ENCODE peak calls at places on chromosomes 11 and 22, in seven cellular contexts. F is colonic mucosa, C is fibroblast of lung, B is left lung, T is HCT116, E is psoas muscle, N is HepG2. D is an unnamed sample. For H3K4me1, the result is how much of the 10 kb centered on the place peaks cover.

GRCh38 chr22:41382098-41382578 is 396 bp downstream of the TEF start:
- DNase-seq in N (no peak), C (no peak), F (peak), E (peak), B (peak), T (no peak), D (peak)

GRCh38 chr11:8593935-8594909 is at the start of gene STK33:
- DNase-seq in F (peak), C (peak), N (peak), E (peak), B (peak), T (peak), D (peak)

GRCh38 chr22:46076651-46077339 is 73.5 kb upstream of the PPARA start:
- DNase-seq in N (no peak), F (no peak), E (peak), C (peak), T (no peak), B (peak), D (peak)

GRCh38 chr11:73072935-73073481 is 69.1 kb downstream of the FCHSD2 start:
- DNase-seq in T (no peak), B (no peak), F (peak), N (no peak), E (no peak), C (peak), D (peak)

GRCh38 chr22:28029201-28029948 is 110.3 kb upstream of the PITPNB start:
- DNase-seq in F (peak), B (no peak), T (no peak), N (no peak), C (peak), E (peak), D (peak)

GRCh38 chr11:123107945-123108344 is 46.0 kb upstream of the HSPA8 start:
- DNase-seq in E (no peak), F (no peak), N (no peak), B (no peak), T (no peak), C (no peak), D (no peak)

GRCh38 chr11:77039491-77040400 is 5.5 kb downstream of the B3GNT6 start:
- DNase-seq in C (peak), B (peak), N (no peak), E (peak), T (no peak), F (peak), D (peak)

GRCh38 chr11:36399236-36399635 is 103.1 kb downstream of the PRR5L start:
- DNase-seq in C (no peak), F (no peak), E (no peak), N (no peak), T (no peak), B (no peak), D (no peak)

GRCh38 chr22:44003776-44004460 is 20.2 kb upstream of the PARVB start:
- DNase-seq in E (no peak), C (no peak), N (no peak), B (no peak), T (peak), F (no peak), D (peak)

GRCh38 chr11:118834428-118835028 is 43.6 kb upstream of the DDX6 start:
- DNase-seq in F (no peak), E (no peak), T (no peak), N (no peak), C (no peak), B (no peak), D (no peak)

GRCh38 chr11:13033760-13034533 is 24.8 kb downstream of the RASSF10 start:
- DNase-seq in E (no peak), B (no peak), C (no peak), F (no peak), T (no peak), N (no peak), D (no peak)

GRCh38 chr11:36594316-36594989 is at the start of gene IFTAP:
- DNase-seq in N (peak), B (peak), C (peak), T (peak), E (peak), F (peak), D (peak)

GRCh38 chr11:132838621-132839020 is 693.7 kb downstream of the OPCML start:
- DNase-seq in E (no peak), N (no peak), F (no peak), B (no peak), C (peak), T (no peak), D (no peak)

GRCh38 chr11:45543808-45544422 is 121.5 kb downstream of the CHST1 start:
- DNase-seq in T (no peak), F (no peak), B (no peak), E (no peak), C (peak), N (no peak), D (no peak)

GRCh38 chr11:94544832-94545640 is 1.3 kb downstream of the FUT4 start:
- DNase-seq in F (peak), C (no peak), N (no peak), T (no peak), B (peak), E (peak), D (peak)

GRCh38 chr11:17985517-17985916 is 27.3 kb downstream of the SERGEF start:
- DNase-seq in T (peak), F (no peak), N (peak), C (peak), B (no peak), E (no peak), D (no peak)

GRCh38 chr11:26443617-26444016 is 111.7 kb downstream of the ANO3 start:
- DNase-seq in N (no peak), T (no peak), F (no peak), B (no peak), C (no peak), E (no peak), D (no peak)

GRCh38 chr11:61193596-61193995 is 9.7 kb upstream of the PGA3 start:
- DNase-seq in N (no peak), T (no peak), E (no peak), C (no peak), F (no peak), B (no peak), D (no peak)

GRCh38 chr11:56905936-56906335 is 82.8 kb upstream of the OR5AK2 start:
- DNase-seq in B (no peak), N (no peak), F (no peak), C (peak), E (no peak), T (no peak), D (no peak)

GRCh38 chr22:43300891-43301676 is 42.1 kb downstream of the SCUBE1 start:
- DNase-seq in N (no peak), E (no peak), T (no peak), F (no peak), C (no peak), B (peak), D (peak)

GRCh38 chr11:118383657-118384056 is 17.7 kb upstream of the ATP5MG start:
- DNase-seq in C (no peak), F (no peak), E (no peak), T (no peak), N (no peak), B (no peak), D (no peak)

GRCh38 chr11:31529189-31529588 is 19.6 kb downstream of the ELP4 start:
- DNase-seq in T (no peak), E (no peak), B (no peak), F (no peak), N (no peak), C (no peak), D (no peak)

GRCh38 chr11:128720522-128720985 is 26.7 kb downstream of the FLI1 start:
- DNase-seq in F (no peak), N (no peak), C (peak), T (no peak), B (no peak), E (no peak), D (no peak)

GRCh38 chr22:35622132-35622913 is 5.2 kb upstream of the MB start:
- DNase-seq in T (no peak), E (peak), N (no peak), C (no peak), B (no peak), F (peak), D (peak)

GRCh38 chr11:44727373-44728084 is 767 bp downstream of the TSPAN18 start:
- DNase-seq in B (peak), N (peak), F (peak), E (peak), C (peak), T (peak), D (peak)

GRCh38 chr11:44527476-44527875 is 38.0 kb upstream of the CD82 start:
- DNase-seq in B (no peak), N (no peak), E (no peak), T (no peak), C (no peak), F (no peak), D (no peak)

GRCh38 chr22:24758164-24758799 is 16.2 kb downstream of the PIWIL3 start:
- DNase-seq in T (peak), E (peak), F (peak), N (peak), B (no peak), C (peak), D (peak)

GRCh38 chr22:45450931-45451651 is 37.6 kb downstream of the RIBC2 start:
- DNase-seq in F (no peak), T (no peak), B (no peak), E (peak), N (no peak), C (peak), D (no peak)

GRCh38 chr11:90587896-90588295 is 365.0 kb upstream of the CHORDC1 start:
- DNase-seq in F (no peak), N (no peak), E (no peak), C (no peak), B (no peak), T (no peak), D (no peak)

GRCh38 chr11:61923166-61924015 is 6.0 kb upstream of the RAB3IL1 start:
- DNase-seq in B (peak), N (peak), T (no peak), C (peak), E (peak), F (peak), D (peak)

GRCh38 chr11:3191586-3192324 is 26.6 kb upstream of the OSBPL5 start:
- DNase-seq in T (no peak), F (no peak), C (no peak), E (no peak), B (peak), N (no peak), D (no peak)

DNA sequence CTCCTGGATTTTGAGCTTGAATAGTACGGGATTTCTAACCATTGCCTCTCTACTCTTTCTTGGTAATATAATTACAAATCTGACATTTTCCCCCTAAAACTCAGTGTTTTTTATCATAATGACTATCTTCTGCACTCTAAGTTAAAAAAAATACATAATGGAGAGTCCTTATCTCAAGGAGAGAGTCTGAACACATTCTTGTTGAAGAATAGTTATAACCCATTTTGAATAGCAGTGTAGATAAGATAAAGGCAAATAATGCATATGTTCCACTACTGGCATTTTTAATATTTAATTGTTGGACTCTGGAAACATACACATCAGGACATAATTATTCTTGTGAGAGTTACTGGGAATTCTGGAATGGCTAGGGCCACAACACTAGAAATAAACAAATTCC is 456.5 kb upstream of the ANO5 start:
- DNase-seq in F (no peak), N (no peak), C (no peak), T (no peak), E (no peak), B (no peak), D (no peak)
- H3K27ac ChIP-seq in F (no peak), N (no peak), C (no peak), T (no peak), E (no peak), B (no peak), D (no peak)

GRCh38 chr11:104624021-104624420 is 274.2 kb downstream of the CASP12 start:
- DNase-seq in N (no peak), F (no peak), T (no peak), B (no peak), E (no peak), C (no peak), D (no peak)
- H3K4me3 ChIP-seq in N (no peak), F (no peak), T (no peak), B (no peak), E (no peak), C (no peak), D (no peak)

GRCh38 chr11:68036141-68036716 is 2.6 kb upstream of the TCIRG1 start:
- DNase-seq in F (no peak), B (peak), T (no peak), C (no peak), E (peak), N (no peak), D (no peak)
- H3K4me1 ChIP-seq in F (under half), B (half or more), T (under half), C (under half), E (under half), N (under half), D (under half)

GRCh38 chr11:63738720-63739360 is 29.7 kb downstream of the ZFTA start:
- DNase-seq in N (peak), C (peak), T (peak), F (peak), B (no peak), E (peak), D (peak)
- H3K27ac ChIP-seq in N (no peak), C (no peak), T (no peak), F (no peak), B (no peak), E (no peak), D (no peak)

GRCh38 chr11:87082590-87082989 is 44.9 kb downstream of the TMEM135 start:
- DNase-seq in B (no peak), F (no peak), C (no peak), E (no peak), T (no peak), N (no peak), D (no peak)
- H3K4me3 ChIP-seq in B (no peak), F (no peak), C (no peak), E (no peak), T (no peak), N (no peak), D (no peak)

GRCh38 chr22:26952004-26952403 is 294.6 kb downstream of the MIAT start:
- DNase-seq in C (no peak), F (no peak), N (no peak), T (no peak), B (no peak), E (no peak), D (no peak)
- H3K4me1 ChIP-seq in C (under half), F (under half), N (under half), T (under half), B (under half), E (under half), D (under half)

GRCh38 chr11:83252941-83253340 is 33.2 kb downstream of the CCDC90B start:
- DNase-seq in T (no peak), F (no peak), E (no peak), N (peak), C (no peak), B (no peak), D (no peak)

GRCh38 chr11:83256602-83257340 is 29.4 kb downstream of the CCDC90B start:
- DNase-seq in C (no peak), T (no peak), N (peak), E (no peak), B (no peak), F (no peak), D (no peak)

GRCh38 chr11:83259559-83259958 is 26.6 kb downstream of the CCDC90B start:
- DNase-seq in B (no peak), N (no peak), E (no peak), C (no peak), F (no peak), T (no peak), D (no peak)

GRCh38 chr11:83252266-83252665 is 33.9 kb downstream of the CCDC90B start:
- DNase-seq in C (no peak), F (no peak), N (no peak), B (no peak), T (no peak), E (no peak), D (no peak)

DNA sequence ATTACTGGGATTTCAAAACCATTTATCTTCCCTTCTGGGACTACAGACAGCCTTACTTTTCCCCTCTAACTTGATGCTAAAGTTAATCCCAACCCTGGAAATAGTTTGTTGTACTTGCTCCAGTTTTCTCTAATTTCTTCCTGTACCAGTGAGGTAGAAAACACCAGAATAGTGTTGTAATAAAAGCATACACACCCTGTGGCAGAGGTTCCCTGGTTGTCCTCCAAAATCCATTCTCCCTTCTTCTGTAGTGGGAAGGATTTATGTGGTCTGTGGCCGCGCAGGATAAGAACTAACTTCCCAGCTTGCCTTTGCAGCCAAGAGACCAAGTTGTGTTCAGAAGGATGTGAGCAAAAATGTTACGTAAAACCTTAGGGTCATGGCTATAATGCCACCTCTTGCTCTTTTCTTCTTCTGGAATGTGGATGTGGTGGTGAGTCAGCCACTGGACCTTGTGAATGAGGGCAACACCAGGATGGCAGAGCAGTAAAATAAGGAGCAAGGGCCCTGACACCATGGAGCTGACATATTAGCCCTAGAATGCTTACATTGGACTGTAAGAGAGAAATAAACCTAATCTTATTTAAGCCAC is 28.4 kb downstream of the CCDC90B start:
- DNase-seq in F (no peak), T (no peak), B (no peak), C (peak), E (peak), N (peak), D (no peak)
- H3K27ac ChIP-seq in F (no peak), T (no peak), B (no peak), C (no peak), E (no peak), N (peak), D (peak)

DNA sequence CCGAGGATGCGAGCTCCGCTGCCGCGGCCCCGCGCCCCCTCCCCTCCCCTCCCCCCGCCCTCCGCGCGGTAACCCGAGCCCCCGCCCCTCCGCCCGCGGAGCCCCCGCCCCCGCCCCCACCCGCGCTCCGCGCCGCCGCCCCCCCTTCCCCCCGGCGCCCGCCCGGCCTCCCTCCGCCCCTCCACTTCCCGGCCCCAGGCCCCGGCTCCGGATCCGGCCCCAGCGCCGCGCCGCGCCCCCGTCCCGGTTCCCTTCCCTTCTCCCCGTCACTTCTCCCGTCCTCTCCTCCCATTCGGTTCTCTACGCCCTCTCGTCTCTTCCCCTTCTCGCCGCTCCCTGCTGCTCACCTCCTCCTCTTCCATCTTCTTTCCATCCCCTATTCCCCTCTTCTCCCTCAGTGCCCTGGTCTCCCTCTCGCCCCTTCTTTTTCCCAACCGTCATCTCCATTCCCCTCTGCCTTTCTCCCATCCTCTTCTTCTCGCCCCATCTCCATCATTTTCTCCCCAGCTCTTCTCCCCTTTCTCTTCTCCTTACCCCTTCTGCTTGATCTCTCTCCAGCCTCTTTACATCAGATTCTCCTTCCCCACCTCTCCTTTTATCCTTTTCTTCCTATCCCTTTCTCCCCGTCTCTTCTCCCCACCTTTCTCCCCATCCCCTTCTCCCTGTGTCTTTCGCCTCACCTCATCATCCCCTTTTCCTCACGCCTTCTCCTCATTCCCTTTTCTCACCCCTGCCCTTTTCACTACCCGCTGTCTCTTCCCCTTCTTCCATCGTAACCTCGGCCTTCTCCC is at the start of gene DCHS1:
- DNase-seq in B (peak), E (peak), C (no peak), T (no peak), N (no peak), F (no peak), D (no peak)
- H3K4me3 ChIP-seq in B (peak), E (peak), C (peak), T (no peak), N (no peak), F (peak), D (peak)

D was measured in testis.